ENCODE peak calls at places on chromosomes 6 and 20, in seven cellular contexts. G is H1, O is mesendoderm, J is H9, F is mesenchymal stem cell, P is trophoblast cell, N is IMR-90. X is an unnamed sample.
A peak's percentile ranks its signal among the peaks of the same experiment; 100 is the strongest.

GRCh38 chr6:162709431-162709830 is 18.1 kb downstream of the PRKN start:
- DNase-seq in G (no peak), P (no peak), F (no peak), N (no peak), O (no peak), J (no peak), X (no peak)

GRCh38 chr6:17835784-17836183 is 129.1 kb upstream of the NUP153 start:
- DNase-seq in O (no peak), G (no peak), F (no peak), P (no peak), J (no peak), N (no peak), X (no peak)

GRCh38 chr20:57844626-57845596 is 135.1 kb upstream of the PMEPA1 start:
- DNase-seq in O (peak; percentile 14), F (no peak), N (no peak), J (peak; percentile 17), P (no peak), G (no peak), X (no peak)

GRCh38 chr6:148738939-148739821 is 7.7 kb upstream of the UST start:
- DNase-seq in G (no peak), N (no peak), J (no peak), P (no peak), F (no peak), O (no peak), X (no peak)

GRCh38 chr6:34393191-34393967 is 910 bp upstream of the NUDT3 start:
- DNase-seq in N (no peak), F (no peak), P (no peak), J (no peak), G (no peak), O (no peak), X (no peak)

GRCh38 chr20:58374906-58375760 is 13.9 kb upstream of the VAPB start:
- DNase-seq in O (peak; percentile 88), F (peak; percentile 47), G (peak; percentile 60), J (peak; percentile 82), P (no peak), N (peak; percentile 68), X (peak; percentile 48)

GRCh38 chr6:72461144-72461543 is 160.7 kb upstream of the KCNQ5 start:
- DNase-seq in J (no peak), P (no peak), G (no peak), N (peak; percentile 61), F (no peak), O (no peak), X (no peak)

GRCh38 chr6:79672631-79673065 is 41.5 kb downstream of the SH3BGRL2 start:
- DNase-seq in P (no peak), G (no peak), N (peak; percentile 45), F (peak; percentile 33), O (peak; percentile 73), J (no peak), X (no peak)

GRCh38 chr6:56025785-56026184 is 150.4 kb upstream of the BMP5 start:
- DNase-seq in G (no peak), N (peak; percentile 1), F (peak; percentile 21), J (no peak), P (no peak), O (no peak), X (no peak)
- H2AK5ac ChIP-seq in G (no peak overlapping the region), N (no peak overlapping the region), F (no peak overlapping the region), J (no peak overlapping the region), P (no peak overlapping the region), O (no peak overlapping the region), X (no peak overlapping the region)

GRCh38 chr20:24660651-24661050 is 191.2 kb downstream of the SYNDIG1 start:
- DNase-seq in N (no peak), F (no peak), J (no peak), O (no peak), P (no peak), G (no peak), X (no peak)
- H2BK120ac ChIP-seq in N (no peak overlapping the region), F (no peak overlapping the region), J (no peak overlapping the region), O (no peak overlapping the region), P (no peak overlapping the region), G (no peak overlapping the region), X (no peak overlapping the region)

DNA sequence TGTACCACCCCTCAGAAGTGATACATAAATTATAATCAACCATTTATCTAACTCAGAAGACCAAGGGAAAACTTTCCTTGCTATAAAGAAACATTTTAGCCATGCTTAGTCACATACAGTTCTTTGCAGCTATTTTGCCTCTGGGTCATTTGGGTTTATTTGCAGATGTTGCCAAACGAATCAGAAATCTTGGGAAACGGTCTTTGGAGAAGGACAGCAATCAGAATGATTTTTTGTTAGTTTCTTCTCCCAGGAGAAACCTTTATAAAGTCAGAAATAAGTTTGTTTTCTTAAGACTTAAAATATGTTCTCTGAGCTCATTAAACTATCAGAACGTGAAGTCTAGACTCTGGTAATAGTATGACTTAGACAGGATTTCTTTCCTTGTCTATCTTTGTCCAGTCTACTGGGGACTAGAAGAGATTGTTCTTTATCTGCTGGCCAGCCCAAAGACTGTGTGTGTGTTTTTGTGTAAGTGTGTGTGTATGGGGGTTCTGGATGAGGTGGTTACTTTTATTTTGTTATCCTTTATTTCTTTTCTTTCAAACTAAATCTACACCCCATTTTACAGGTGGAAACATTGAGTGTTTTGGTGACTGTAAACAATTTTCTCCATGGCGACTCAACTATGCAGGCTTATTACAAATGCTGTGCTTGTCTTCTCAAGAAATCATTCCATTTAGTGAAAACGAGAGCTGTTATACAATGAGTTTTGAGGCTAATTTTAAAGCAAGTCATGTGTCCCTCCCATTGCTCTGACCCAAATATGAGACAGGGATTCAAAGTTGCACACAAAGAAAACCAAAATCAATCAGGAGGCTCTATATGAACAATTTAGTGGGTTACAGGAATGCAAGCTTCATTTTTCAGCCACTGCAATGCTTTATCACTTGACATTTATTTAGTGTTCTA is 97.7 kb downstream of the ELOVL5 start:
- DNase-seq in F (peak; percentile 19), N (peak; percentile 37), P (peak; percentile 22), G (no peak), O (no peak), J (no peak), X (no peak)
- H3K9ac ChIP-seq in F (peak overlapping the region; percentile 49), N (no peak overlapping the region), P (no peak overlapping the region), G (no peak overlapping the region), O (no peak overlapping the region), J (no peak overlapping the region), X (no peak overlapping the region)

GRCh38 chr20:10596726-10597125 is 77.1 kb downstream of the JAG1 start:
- DNase-seq in N (peak; percentile 95), F (peak; percentile 96), P (no peak), O (no peak), J (no peak), G (no peak), X (no peak)

GRCh38 chr20:10594286-10594868 is 79.4 kb downstream of the JAG1 start:
- DNase-seq in N (no peak), J (no peak), G (no peak), P (no peak), F (no peak), O (no peak), X (no peak)

GRCh38 chr20:10595985-10596384 is 77.8 kb downstream of the JAG1 start:
- DNase-seq in G (no peak), N (no peak), P (no peak), F (no peak), O (no peak), J (no peak), X (no peak)

GRCh38 chr20:10597637-10598036 is 76.2 kb downstream of the JAG1 start:
- DNase-seq in G (no peak), P (no peak), N (no peak), O (no peak), J (no peak), F (no peak), X (no peak)

DNA sequence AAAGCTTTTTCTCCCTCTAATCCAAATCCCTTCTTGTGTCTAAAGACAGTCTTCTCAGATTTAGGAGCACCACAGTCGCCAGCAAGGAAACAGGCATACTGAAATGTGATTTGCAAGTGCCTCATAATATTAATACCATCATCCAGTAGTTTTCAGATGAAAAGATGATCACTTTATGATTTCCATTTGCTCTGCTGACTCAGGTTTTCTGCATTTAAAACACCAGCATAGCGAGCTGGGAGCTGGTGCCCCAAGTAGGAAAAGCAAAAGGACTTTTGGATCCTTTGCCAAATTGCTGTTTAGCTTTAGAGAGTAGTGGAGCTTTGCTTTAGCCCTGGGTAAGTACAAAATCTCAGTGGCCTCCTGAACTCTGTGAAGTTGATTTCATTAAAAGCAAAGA is 78.6 kb downstream of the JAG1 start:
- DNase-seq in J (no peak), F (no peak), G (no peak), P (no peak), O (no peak), N (no peak), X (no peak)
- H2AK5ac ChIP-seq in J (no peak overlapping the region), F (no peak overlapping the region), G (no peak overlapping the region), P (no peak overlapping the region), O (no peak overlapping the region), N (no peak overlapping the region), X (no peak overlapping the region)

DNA sequence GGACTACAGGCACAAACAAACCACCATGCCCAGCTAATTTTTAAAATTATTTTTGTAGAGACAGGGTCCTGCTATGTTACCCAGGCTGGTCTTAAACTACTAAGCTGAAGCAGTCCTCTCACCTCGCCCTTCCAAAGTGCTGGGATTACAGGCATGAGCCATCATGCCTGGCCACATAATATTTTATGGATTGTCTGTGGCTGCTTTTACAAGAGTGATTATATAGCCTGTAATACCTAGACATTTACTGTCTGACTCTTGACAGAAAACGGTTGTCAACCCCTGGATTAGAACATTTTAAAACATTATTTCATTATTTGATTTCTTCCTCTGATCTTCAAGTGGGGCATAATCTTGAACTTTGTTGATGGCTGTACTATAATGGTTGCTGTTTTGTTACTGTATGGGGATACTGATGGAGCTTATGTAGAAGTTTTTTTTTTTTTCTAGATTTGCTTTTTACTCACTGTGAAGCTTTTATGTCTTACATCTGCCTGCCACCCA is 14.3 kb downstream of the PARD6B start:
- DNase-seq in F (no peak), G (no peak), N (no peak), P (no peak), J (no peak), O (no peak), X (no peak)
- H2BK120ac ChIP-seq in F (no peak overlapping the region), G (no peak overlapping the region), N (peak overlapping the region; percentile 20), P (peak overlapping the region; percentile 63), J (no peak overlapping the region), O (no peak overlapping the region), X (no peak overlapping the region)